ENCODE peak calls at places on chromosome 3, in six cellular contexts. S, J, L, U, K and G are unnamed samples.

GRCh38 chr3:146382386-146382785 is 87.0 kb downstream of the PLSCR2 start:
- DNase-seq in J (peak), K (no peak), S (peak), L (peak), U (no peak), G (no peak)

GRCh38 chr3:156389151-156389760 is 165.7 kb downstream of the SSR3 start:
- DNase-seq in U (no peak), K (no peak), L (no peak), S (no peak), J (no peak), G (no peak)

GRCh38 chr3:63724987-63725386 is 72.5 kb downstream of the SNTN start:
- DNase-seq in K (peak), L (no peak), J (peak), U (peak), S (no peak), G (no peak)

GRCh38 chr3:195036203-195037016 is 234.5 kb downstream of the XXYLT1 start:
- DNase-seq in L (no peak), U (no peak), J (no peak), K (no peak), S (no peak), G (no peak)

GRCh38 chr3:172218350-172219323 is 179.3 kb downstream of the FNDC3B start:
- DNase-seq in K (no peak), S (peak), L (peak), J (peak), U (no peak), G (no peak)

GRCh38 chr3:144112437-144112836 is 140.8 kb downstream of the DIPK2A start:
- DNase-seq in S (no peak), J (no peak), U (no peak), L (no peak), K (no peak), G (no peak)

GRCh38 chr3:194928831-194929594 is 243.3 kb downstream of the FAM43A start:
- DNase-seq in S (no peak), L (peak), K (peak), J (no peak), U (peak), G (peak)

GRCh38 chr3:195087321-195087720 is 183.6 kb downstream of the XXYLT1 start:
- DNase-seq in L (no peak), S (no peak), K (no peak), U (no peak), J (no peak), G (no peak)

GRCh38 chr3:59127071-59127470 is 77.2 kb upstream of the CFAP20DC start:
- DNase-seq in U (no peak), J (peak), S (peak), L (no peak), K (no peak), G (no peak)

GRCh38 chr3:13011369-13012227 is 61.6 kb downstream of the IQSEC1 start:
- DNase-seq in S (no peak), L (no peak), J (no peak), U (no peak), K (no peak), G (no peak)

GRCh38 chr3:134600685-134601502 is 49.9 kb downstream of the KY start:
- DNase-seq in L (peak), J (peak), U (peak), S (peak), K (no peak), G (peak)

GRCh38 chr3:195855471-195856409 is 44.0 kb upstream of the MUC4 start:
- DNase-seq in K (no peak), S (no peak), J (no peak), U (no peak), L (peak), G (no peak)

GRCh38 chr3:46934067-46934466 is 42.5 kb downstream of the CCDC12 start:
- DNase-seq in J (no peak), U (no peak), L (no peak), K (no peak), S (no peak), G (no peak)

GRCh38 chr3:53850895-53851294 is 4.5 kb downstream of the IL17RB start:
- DNase-seq in U (no peak), J (peak), K (no peak), L (no peak), S (peak), G (no peak)

GRCh38 chr3:38623539-38623938 is 25.9 kb downstream of the SCN5A start:
- DNase-seq in U (peak), S (no peak), K (peak), J (no peak), L (peak), G (no peak)

GRCh38 chr3:46442591-46443530 is 21.8 kb downstream of the LTF start:
- DNase-seq in S (peak), U (no peak), L (peak), J (no peak), K (no peak), G (peak)

GRCh38 chr3:80533553-80533952 is 765.8 kb upstream of the ROBO1 start:
- DNase-seq in S (no peak), L (peak), K (no peak), U (no peak), J (no peak), G (no peak)

GRCh38 chr3:161600185-161600584 is 103.6 kb downstream of the OTOL1 start:
- DNase-seq in S (no peak), K (no peak), J (no peak), L (no peak), U (no peak), G (no peak)

GRCh38 chr3:23385327-23385726 is 182.2 kb downstream of the UBE2E2 start:
- DNase-seq in K (no peak), S (no peak), L (no peak), J (no peak), U (no peak), G (no peak)

GRCh38 chr3:149330609-149331008 is 2.8 kb downstream of the TM4SF18 start:
- DNase-seq in L (no peak), K (no peak), J (peak), S (no peak), U (no peak), G (no peak)

GRCh38 chr3:41024031-41024836 is 175.1 kb upstream of the CTNNB1 start:
- DNase-seq in U (no peak), S (no peak), L (peak), K (no peak), J (no peak), G (no peak)

GRCh38 chr3:54989023-54989380 is 61.1 kb upstream of the LRTM1 start:
- DNase-seq in J (no peak), L (no peak), K (no peak), S (no peak), U (no peak), G (no peak)

GRCh38 chr3:154971771-154972326 is 108.3 kb upstream of the MME start:
- DNase-seq in U (no peak), S (no peak), K (no peak), L (peak), J (peak), G (no peak)

GRCh38 chr3:154971341-154971740 is 108.8 kb upstream of the MME start:
- DNase-seq in K (no peak), S (no peak), J (peak), U (no peak), L (no peak), G (no peak)

GRCh38 chr3:154970796-154971195 is 109.3 kb upstream of the MME start:
- DNase-seq in L (peak), J (peak), S (peak), K (no peak), U (no peak), G (no peak)

GRCh38 chr3:154969366-154969765 is 110.8 kb upstream of the MME start:
- DNase-seq in S (no peak), K (no peak), L (no peak), J (peak), U (no peak), G (no peak)

DNA sequence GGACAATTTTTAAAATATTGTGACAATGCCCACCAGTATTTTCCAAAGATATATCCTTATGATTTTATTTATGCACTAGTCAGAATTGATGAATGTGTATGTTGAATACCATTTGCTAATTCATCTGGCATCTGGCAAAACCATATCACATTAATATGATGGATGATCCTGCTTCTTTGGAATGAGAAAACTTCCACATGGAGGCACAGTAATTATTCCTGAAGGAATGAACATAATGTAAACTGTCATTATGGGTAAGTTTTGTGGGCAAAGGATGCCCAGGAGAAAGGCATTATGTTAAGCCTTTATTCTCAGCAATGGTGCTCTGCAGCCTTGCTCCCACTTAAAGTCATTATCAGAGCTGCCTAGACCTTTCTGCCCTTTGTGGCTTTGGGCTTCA is 113.0 kb upstream of the MME start:
- DNase-seq in J (no peak), L (no peak), K (no peak), S (no peak), U (no peak), G (no peak)
- H3K14ac ChIP-seq in J (no peak), L (no peak), K (no peak), S (no peak), U (no peak), G (no peak)

GRCh38 chr3:153165211-153165815 is 3.3 kb downstream of the RAP2B start:
- DNase-seq in U (no peak), S (peak), J (peak), L (no peak), K (no peak), G (no peak)

GRCh38 chr3:153161714-153162512 is at the start of gene RAP2B:
- DNase-seq in L (peak), J (peak), U (peak), S (peak), K (peak), G (peak)

GRCh38 chr3:153162513-153163348 is 705 bp downstream of the RAP2B start:
- DNase-seq in K (no peak), L (peak), J (peak), U (peak), S (peak), G (peak)

GRCh38 chr3:153164009-153164550 is 2.1 kb downstream of the RAP2B start:
- DNase-seq in U (no peak), L (no peak), J (no peak), S (no peak), K (no peak), G (no peak)

DNA sequence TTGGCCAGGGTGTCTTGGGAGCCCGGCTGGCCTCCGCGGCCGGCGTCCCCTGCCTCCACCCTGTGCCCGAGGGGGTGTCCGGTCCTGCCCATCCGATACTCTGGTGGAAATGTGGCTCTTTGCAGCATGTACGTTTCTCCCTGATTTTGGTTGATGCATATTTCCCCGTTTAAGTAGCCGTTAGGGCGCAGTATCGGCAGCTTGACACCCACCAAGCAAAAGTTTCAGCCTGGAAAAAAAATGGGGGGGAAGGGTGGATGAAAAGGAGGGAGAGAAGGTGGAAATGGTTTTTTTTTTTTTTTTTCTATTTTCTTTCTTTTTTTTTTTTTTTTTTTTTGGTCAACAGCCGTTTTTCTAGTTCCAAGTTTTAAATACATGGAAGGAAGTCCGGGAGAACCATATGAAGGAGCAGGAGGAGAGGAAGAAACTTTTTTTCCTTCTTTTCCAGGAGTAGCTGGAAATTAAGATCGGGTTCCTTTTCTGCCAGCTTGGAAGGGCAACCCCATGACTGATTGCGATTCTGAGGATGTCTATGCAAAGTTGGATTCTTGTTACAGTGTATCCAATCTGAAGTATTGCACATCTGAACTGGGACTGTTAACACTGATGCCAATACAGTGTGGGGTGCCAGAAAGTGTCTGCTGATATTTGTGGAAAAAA is 1.5 kb downstream of the RAP2B start:
- DNase-seq in S (peak), L (peak), J (peak), K (no peak), U (no peak), G (no peak)
- H2AFZ ChIP-seq in S (peak), L (peak), J (peak), K (no peak), U (no peak), G (peak)

GRCh38 chr3:71695000-71695482 is 30.2 kb downstream of the EIF4E3 start:
- DNase-seq in J (peak), L (no peak), S (no peak), K (no peak), U (no peak), G (no peak)
- H3K14ac ChIP-seq in J (peak), L (no peak), S (no peak), K (no peak), U (no peak), G (no peak)

DNA sequence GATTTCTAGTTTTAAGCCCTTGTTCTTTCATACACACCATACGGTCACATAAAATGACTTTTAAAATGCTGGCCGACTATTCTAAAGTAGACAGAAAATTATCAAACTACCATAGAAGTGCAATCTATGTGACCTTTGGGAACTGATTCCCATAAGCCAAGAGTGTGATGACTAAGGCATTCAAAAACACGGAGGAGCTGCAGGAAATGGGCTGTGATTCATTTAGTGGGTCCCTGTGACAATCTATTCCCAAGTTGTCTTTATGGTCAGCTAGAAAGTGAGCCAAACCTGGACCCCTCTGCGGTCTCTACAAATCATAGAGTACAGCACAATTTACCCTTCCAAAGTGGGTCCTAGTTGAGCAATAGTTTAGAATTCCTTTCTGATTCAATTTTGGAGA is 251.5 kb upstream of the CBLB start:
- DNase-seq in L (no peak), S (peak), K (no peak), U (no peak), J (peak), G (no peak)
- H2AFZ ChIP-seq in L (no peak), S (no peak), K (peak), U (no peak), J (no peak), G (no peak)